ENCODE peak calls at places on chromosomes 16 and 17, in four cellular contexts. Z, U, X and N are unnamed samples.

GRCh38 chr16:57513371-57514102 is 22.8 kb downstream of the CCDC102A start:
- DNase-seq in Z (no peak), U (no peak), X (peak), N (no peak)

GRCh38 chr17:1997587-1998425 is 27.3 kb downstream of the RTN4RL1 start:
- DNase-seq in Z (no peak), U (peak), X (peak), N (no peak)

GRCh38 chr16:69240336-69240735 is 53.4 kb downstream of the SNTB2 start:
- DNase-seq in Z (peak), U (no peak), X (no peak), N (no peak)

GRCh38 chr16:27217256-27217655 is 13.9 kb downstream of the KDM8 start:
- DNase-seq in Z (no peak), U (peak), X (no peak), N (peak)

GRCh38 chr17:29107084-29107483 is 64.1 kb downstream of the PIPOX start:
- DNase-seq in Z (no peak), U (no peak), X (no peak), N (no peak)

GRCh38 chr17:8253801-8254200 is 4.7 kb downstream of the PFAS start:
- DNase-seq in Z (no peak), U (peak), X (no peak), N (no peak)

GRCh38 chr17:44086364-44087311 is 16.1 kb downstream of the G6PC3 start:
- DNase-seq in Z (peak), U (peak), X (no peak), N (peak)

GRCh38 chr16:57479422-57480126 is 6.7 kb downstream of the DOK4 start:
- DNase-seq in Z (peak), U (peak), X (no peak), N (peak)

GRCh38 chr17:46976626-46977270 is 2.3 kb downstream of the RPRML start:
- DNase-seq in Z (no peak), U (peak), X (no peak), N (no peak)

GRCh38 chr17:5793899-5794298 is 209.6 kb upstream of the NLRP1 start:
- DNase-seq in Z (no peak), U (peak), X (no peak), N (no peak)

GRCh38 chr16:69501956-69502457 is 63.8 kb upstream of the NFAT5 start:
- DNase-seq in Z (no peak), U (no peak), X (no peak), N (no peak)

GRCh38 chr16:9062301-9062700 is 29.1 kb upstream of the HAPSTR1 start:
- DNase-seq in Z (no peak), U (no peak), X (no peak), N (no peak)

GRCh38 chr16:11360581-11360980 is 15.3 kb downstream of the RMI2 start:
- DNase-seq in Z (no peak), U (no peak), X (peak), N (no peak)

GRCh38 chr16:17827313-17827712 is 356.6 kb upstream of the XYLT1 start:
- DNase-seq in Z (peak), U (no peak), X (no peak), N (no peak)

GRCh38 chr17:58311429-58311894 is 17.1 kb downstream of the TSPOAP1 start:
- DNase-seq in Z (no peak), U (no peak), X (peak), N (no peak)

GRCh38 chr17:47220531-47220999 is 11.4 kb downstream of the MYL4 start:
- DNase-seq in Z (no peak), U (no peak), X (no peak), N (no peak)

GRCh38 chr17:2309338-2310143 is 5.8 kb downstream of the SRR start:
- DNase-seq in Z (no peak), U (no peak), X (no peak), N (no peak)

GRCh38 chr17:559699-560378 is 154.8 kb downstream of the VPS53 start:
- DNase-seq in Z (peak), U (no peak), X (no peak), N (peak)

GRCh38 chr17:72426321-72426720 is 305.5 kb downstream of the SOX9 start:
- DNase-seq in Z (no peak), U (no peak), X (no peak), N (no peak)

GRCh38 chr16:10683160-10683559 is 11.6 kb downstream of the TEKT5 start:
- DNase-seq in Z (no peak), U (peak), X (peak), N (no peak)

GRCh38 chr17:73802314-73802713 is 158.1 kb upstream of the SDK2 start:
- DNase-seq in Z (no peak), U (no peak), X (no peak), N (no peak)

GRCh38 chr16:3756113-3756512 is 38.8 kb upstream of the TRAP1 start:
- DNase-seq in Z (no peak), U (no peak), X (no peak), N (no peak)

GRCh38 chr16:27925612-27926011 is 137.9 kb downstream of the GSG1L start:
- DNase-seq in Z (no peak), U (no peak), X (no peak), N (no peak)

GRCh38 chr16:66278111-66278531 is 88.4 kb upstream of the CDH5 start:
- DNase-seq in Z (no peak), U (no peak), X (peak), N (no peak)

GRCh38 chr17:38427160-38427949 is 909 bp upstream of the ARHGAP23 start:
- DNase-seq in Z (no peak), U (no peak), X (no peak), N (no peak)

GRCh38 chr17:75876938-75877751 is 1.2 kb downstream of the TRIM47 start:
- DNase-seq in Z (peak), U (peak), X (peak), N (peak)

GRCh38 chr16:21169249-21169981 is 10.9 kb downstream of the LDAF1 start:
- DNase-seq in Z (peak), U (no peak), X (no peak), N (no peak)

GRCh38 chr16:23384878-23385277 is 68.1 kb downstream of the COG7 start:
- DNase-seq in Z (no peak), U (no peak), X (no peak), N (no peak)

GRCh38 chr17:682150-682549 is 32.5 kb downstream of the VPS53 start:
- DNase-seq in Z (no peak), U (peak), X (no peak), N (no peak)

GRCh38 chr17:72590382-72590781 is 469.6 kb downstream of the SOX9 start:
- DNase-seq in Z (peak), U (no peak), X (no peak), N (peak)

GRCh38 chr16:90046971-90047713 is 27.9 kb upstream of the DBNDD1 start:
- DNase-seq in Z (peak), U (peak), X (peak), N (no peak)

GRCh38 chr16:89641719-89642187 is 15.8 kb downstream of the CHMP1A start:
- DNase-seq in Z (no peak), U (no peak), X (no peak), N (no peak)

GRCh38 chr16:67543582-67543981 is 15.0 kb downstream of the RIPOR1 start:
- DNase-seq in Z (no peak), U (no peak), X (no peak), N (no peak)

GRCh38 chr17:45953561-45953960 is 45.5 kb upstream of the STH start:
- DNase-seq in Z (no peak), U (no peak), X (no peak), N (no peak)

GRCh38 chr17:83194761-83195329 is 115.4 kb downstream of the METRNL start:
- DNase-seq in Z (no peak), U (no peak), X (peak), N (no peak)

GRCh38 chr17:83196973-83197880 is 117.8 kb downstream of the METRNL start:
- DNase-seq in Z (no peak), U (no peak), X (peak), N (peak)

GRCh38 chr17:83194189-83194565 is 114.8 kb downstream of the METRNL start:
- DNase-seq in Z (no peak), U (no peak), X (peak), N (no peak)

GRCh38 chr17:83196088-83196765 is 116.8 kb downstream of the METRNL start:
- DNase-seq in Z (no peak), U (no peak), X (peak), N (peak)

DNA sequence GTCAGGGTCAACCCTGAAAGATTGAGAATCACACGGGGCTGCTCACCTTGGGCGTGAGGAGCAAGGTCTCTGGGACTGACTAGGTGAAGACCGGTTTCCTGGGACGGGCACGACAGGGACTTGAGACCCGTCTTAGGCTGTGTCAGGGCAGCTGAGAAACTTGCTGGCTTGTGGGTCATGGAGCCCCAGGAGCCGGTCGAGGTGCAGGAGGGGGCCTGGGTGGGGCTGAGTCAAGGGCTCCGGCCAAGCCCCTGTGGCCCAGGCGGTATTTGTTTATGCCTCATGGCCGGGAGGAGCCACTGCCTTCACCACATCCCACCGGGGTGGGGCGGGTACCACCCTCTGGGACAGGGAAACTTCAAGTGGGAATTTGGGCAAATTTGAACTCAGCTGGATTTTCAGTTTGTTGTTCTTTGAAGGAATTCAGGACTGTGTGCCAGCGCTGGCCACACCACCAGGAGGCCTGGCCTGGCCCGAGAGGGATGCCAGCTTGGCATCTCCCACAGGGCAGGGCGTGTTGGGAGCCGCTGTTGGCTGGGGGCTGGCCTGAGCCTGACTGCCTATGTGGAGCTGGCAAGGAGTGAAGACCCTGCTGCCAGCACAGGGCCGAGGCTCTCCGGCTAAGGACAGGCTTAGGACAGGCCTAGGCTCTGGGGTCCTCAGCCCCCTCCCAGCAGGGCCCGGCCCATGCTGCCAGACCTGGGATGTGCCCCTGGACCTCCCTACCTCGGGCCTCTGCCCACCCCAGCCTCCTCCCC is 116.1 kb downstream of the METRNL start:
- DNase-seq in Z (no peak), U (no peak), X (peak), N (peak)
- TF ChIP-seq CTCF in Z (peak), U (no peak), X (peak), N (peak)

DNA sequence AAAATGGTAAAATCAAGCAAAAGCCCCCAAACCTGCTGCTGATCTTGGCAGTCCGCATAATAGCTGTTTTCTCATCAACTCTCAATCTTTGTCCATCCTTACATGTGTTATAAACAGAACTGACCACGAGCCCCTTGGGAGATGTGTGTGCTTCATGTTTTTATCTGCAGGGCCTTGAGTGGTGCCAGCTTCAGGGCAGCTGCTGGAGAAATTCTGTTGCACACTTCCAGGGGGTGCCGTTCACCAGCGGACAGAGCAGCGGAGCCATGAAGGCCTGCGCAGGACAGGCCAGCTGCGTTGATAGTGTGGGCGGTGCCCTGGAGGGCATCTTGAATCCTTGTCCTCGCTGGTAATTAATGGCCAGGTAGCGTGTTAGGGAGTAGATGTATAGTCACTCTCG is 20.1 kb downstream of the MPRIP start:
- DNase-seq in Z (no peak), U (no peak), X (peak), N (no peak)
- TF ChIP-seq CTCF in Z (no peak), U (no peak), X (no peak), N (no peak)

DNA sequence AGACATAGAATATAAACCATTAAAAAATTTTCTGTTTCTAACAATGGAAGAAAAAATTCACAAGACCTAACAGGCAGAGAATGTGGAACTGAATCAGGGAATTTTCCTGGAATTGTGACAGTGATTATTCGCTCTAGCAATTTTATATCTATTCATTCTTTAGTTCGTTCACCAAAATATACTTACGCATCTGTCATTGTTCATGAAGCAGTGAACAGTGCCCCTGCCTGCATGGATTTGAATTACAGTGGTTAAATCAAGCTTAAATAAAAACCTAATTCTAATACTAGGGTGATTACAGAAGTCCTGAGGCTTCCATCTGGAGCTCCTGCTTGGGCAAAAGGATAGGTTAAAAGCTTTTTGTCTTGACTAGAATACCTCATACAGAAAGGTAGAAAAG is 48.6 kb downstream of the ABCA8 start:
- DNase-seq in Z (no peak), U (peak), X (no peak), N (no peak)
- TF ChIP-seq CTCF in Z (peak), U (peak), X (peak), N (peak)

DNA sequence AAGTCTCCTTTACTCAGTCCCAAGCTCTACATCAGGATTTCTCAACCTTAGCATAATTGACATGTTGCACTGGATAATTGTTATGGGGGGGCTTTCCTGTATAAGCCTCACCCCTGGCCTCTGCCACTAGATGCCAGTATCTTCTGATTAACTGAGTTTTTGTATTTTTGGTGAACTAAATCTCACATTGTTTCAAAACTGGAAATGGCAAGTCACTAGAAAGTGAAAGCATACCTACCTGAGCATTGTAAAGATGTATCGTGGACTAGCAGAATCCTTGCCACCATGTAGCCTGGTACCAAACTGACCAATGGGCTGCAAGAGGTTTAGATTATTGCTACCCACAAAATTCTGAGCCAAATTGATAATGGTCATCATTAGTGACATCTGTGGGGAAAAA is 15.0 kb downstream of the TOP2A start:
- DNase-seq in Z (no peak), U (no peak), X (no peak), N (no peak)
- TF ChIP-seq CTCF in Z (peak), U (no peak), X (no peak), N (no peak)

DNA sequence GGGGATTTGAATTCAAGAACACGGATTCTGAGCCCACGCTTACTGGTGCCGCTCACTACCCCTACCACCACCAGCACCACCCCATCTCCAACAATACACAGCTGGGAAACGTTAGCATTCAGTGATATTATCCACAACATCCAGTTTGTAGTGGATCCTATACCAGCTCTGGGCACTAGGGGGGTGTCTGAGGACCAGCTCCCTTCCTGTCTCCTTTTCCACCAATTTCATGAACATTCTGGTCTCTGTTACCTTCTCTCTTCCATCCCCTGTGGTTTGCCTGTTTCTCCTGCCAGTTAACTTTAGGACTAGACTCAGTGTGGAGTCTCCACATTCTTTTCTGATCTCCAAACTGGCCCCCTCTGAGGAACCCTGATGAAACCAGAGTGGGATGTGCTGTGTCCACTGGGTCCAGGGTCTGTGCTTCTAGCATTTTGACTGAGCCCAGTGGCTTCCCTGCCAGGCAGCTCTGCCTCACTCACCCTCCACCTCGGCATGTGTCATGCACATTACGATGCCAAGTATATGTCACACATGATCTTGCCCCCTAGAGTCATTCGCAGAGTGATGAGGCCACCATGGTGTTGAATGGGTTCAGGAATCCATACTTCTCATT is 187.0 kb upstream of the CDH13 start:
- DNase-seq in Z (no peak), U (peak), X (no peak), N (no peak)
- TF ChIP-seq CTCF in Z (peak), U (peak), X (peak), N (peak)

GRCh38 chr16:85320677-85321385 is 208.6 kb upstream of the CIBAR2 start:
- DNase-seq in Z (no peak), U (no peak), X (no peak), N (no peak)

GRCh38 chr16:85317704-85318103 is 205.4 kb upstream of the CIBAR2 start:
- DNase-seq in Z (no peak), U (no peak), X (no peak), N (no peak)

GRCh38 chr16:85319984-85320440 is 207.7 kb upstream of the CIBAR2 start:
- DNase-seq in Z (no peak), U (no peak), X (peak), N (no peak)

GRCh38 chr16:85316944-85317343 is 204.7 kb upstream of the CIBAR2 start:
- DNase-seq in Z (no peak), U (no peak), X (no peak), N (no peak)

GRCh38 chr16:85319208-85319983 is 207.1 kb upstream of the CIBAR2 start:
- DNase-seq in Z (no peak), U (no peak), X (peak), N (no peak)
- TF ChIP-seq CTCF in Z (no peak), U (no peak), X (no peak), N (no peak)

DNA sequence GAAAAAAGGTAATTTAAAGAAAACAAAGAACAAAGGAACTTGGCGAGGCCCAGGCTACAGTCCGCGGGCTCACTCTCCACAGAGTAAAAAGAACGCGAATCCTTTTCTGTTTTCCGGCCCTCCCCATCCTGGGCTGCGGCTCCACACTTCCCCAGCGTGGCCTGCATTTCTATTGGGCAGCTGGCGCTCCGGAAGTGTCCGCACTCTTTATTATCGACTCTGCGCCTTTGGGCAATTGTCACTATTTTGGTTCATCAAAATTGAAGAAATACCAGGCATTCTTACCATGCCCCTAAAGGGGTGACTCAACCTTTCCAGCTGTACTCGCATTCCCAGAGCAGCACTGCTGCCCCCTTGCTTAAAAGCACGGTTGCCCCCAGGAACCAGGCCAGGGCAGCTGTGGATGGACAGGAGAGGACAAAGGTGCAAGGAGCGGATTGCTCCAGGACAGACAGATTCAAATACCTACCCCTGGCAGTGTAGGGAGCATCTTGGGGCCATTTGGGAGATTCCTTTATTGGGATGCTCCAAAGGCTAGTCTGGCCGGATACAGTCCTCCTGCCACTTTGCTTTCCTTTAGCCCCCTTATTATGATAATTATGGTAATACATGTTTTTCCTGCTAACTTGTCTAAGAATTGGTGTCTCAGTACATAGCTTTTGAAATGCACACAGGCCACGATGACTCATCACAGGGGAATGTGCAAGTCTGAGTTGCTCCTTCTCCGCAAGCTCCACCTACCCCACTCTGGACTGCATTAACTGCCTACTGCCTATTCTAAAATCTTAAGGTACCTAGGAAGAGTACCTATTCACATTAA is 985 bp upstream of the SLFN12 start:
- DNase-seq in Z (peak), U (peak), X (peak), N (peak)
- TF ChIP-seq CTCF in Z (peak), U (peak), X (peak), N (peak)

GRCh38 chr17:37028040-37028439 is 79.3 kb downstream of the AATF start:
- DNase-seq in Z (no peak), U (no peak), X (no peak), N (no peak)

GRCh38 chr17:37025241-37025640 is 76.5 kb downstream of the AATF start:
- DNase-seq in Z (no peak), U (no peak), X (no peak), N (no peak)

GRCh38 chr17:37024181-37024637 is 75.5 kb downstream of the AATF start:
- DNase-seq in Z (no peak), U (peak), X (no peak), N (no peak)

GRCh38 chr17:37025847-37026533 is 77.2 kb downstream of the AATF start:
- DNase-seq in Z (no peak), U (no peak), X (no peak), N (no peak)

DNA sequence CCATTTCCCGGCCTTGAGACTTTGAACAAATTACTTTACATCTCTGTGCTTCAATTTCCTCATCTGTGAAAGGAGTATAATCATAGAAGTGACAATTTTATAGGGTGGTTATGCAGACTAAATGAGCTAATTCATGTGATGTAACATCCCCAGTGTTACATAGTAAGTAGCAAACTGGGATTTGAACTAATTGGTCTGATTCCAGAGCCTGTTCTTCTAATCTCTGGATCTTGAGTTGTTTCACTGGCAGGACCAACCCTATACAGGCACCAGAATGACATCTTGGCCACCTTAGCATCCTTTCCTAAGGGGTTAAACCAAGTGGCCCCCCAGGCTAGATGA is 77.8 kb downstream of the AATF start:
- DNase-seq in Z (no peak), U (no peak), X (no peak), N (no peak)
- TF ChIP-seq CTCF in Z (no peak), U (no peak), X (no peak), N (no peak)